ENCODE peak calls at places on chromosome 15, in five cellular contexts. J is fibroblast of lung, K is EL, F is posterior cingulate gyrus, Q is NCI-H1105 treated with DMSO at 0.1 percent for 48 hours. G is an unnamed sample.

GRCh38 chr15:37134699-37135131 is 34.4 kb upstream of the MEIS2 start:
- DNase-seq in Q (peak), K (peak), J (peak), F (no peak), G (no peak)

GRCh38 chr15:68447209-68447608 is 15.2 kb upstream of the ITGA11 start:
- DNase-seq in Q (no peak), F (no peak), K (no peak), J (no peak), G (no peak)

GRCh38 chr15:53536479-53537120 is 222.9 kb downstream of the WDR72 start:
- DNase-seq in J (peak), K (no peak), F (no peak), Q (no peak), G (no peak)

GRCh38 chr15:99863527-99864198 is 130.4 kb upstream of the LYSMD4 start:
- DNase-seq in K (no peak), F (no peak), Q (no peak), J (peak), G (no peak)

GRCh38 chr15:96351801-96352593 is 21.5 kb downstream of the NR2F2 start:
- DNase-seq in F (no peak), Q (no peak), J (peak), K (no peak), G (no peak)

GRCh38 chr15:57418640-57419039 is 42.3 kb downstream of the CGNL1 start:
- DNase-seq in J (peak), K (peak), Q (no peak), F (no peak), G (no peak)

GRCh38 chr15:80424381-80424780 is 20.2 kb downstream of the ARNT2 start:
- DNase-seq in F (no peak), J (peak), Q (no peak), K (peak), G (no peak)

GRCh38 chr15:101320501-101321052 is 25.5 kb upstream of the SNRPA1 start:
- DNase-seq in K (peak), J (peak), Q (no peak), F (no peak), G (no peak)

GRCh38 chr15:101043911-101044624 is 124.9 kb downstream of the LRRK1 start:
- DNase-seq in Q (no peak), J (no peak), F (no peak), K (no peak), G (no peak)

GRCh38 chr15:31235298-31236183 is 91.1 kb upstream of the KLF13 start:
- DNase-seq in Q (peak), K (no peak), J (peak), F (no peak), G (no peak)

GRCh38 chr15:75112278-75112847 is 89.0 kb downstream of the PPCDC start:
- DNase-seq in Q (no peak), J (no peak), K (no peak), F (no peak), G (no peak)

GRCh38 chr15:98853161-98853560 is 154.4 kb downstream of the PGPEP1L start:
- DNase-seq in F (peak), J (peak), Q (peak), K (peak), G (peak)

GRCh38 chr15:100923902-100924301 is 4.7 kb downstream of the LRRK1 start:
- DNase-seq in F (no peak), K (no peak), Q (no peak), J (no peak), G (no peak)

GRCh38 chr15:84790676-84791075 is 26.5 kb upstream of the ALPK3 start:
- DNase-seq in K (no peak), F (no peak), Q (no peak), J (no peak), G (no peak)

GRCh38 chr15:88179562-88179961 is 77.0 kb downstream of the NTRK3 start:
- DNase-seq in Q (no peak), K (no peak), J (no peak), F (no peak), G (no peak)

GRCh38 chr15:31214864-31215489 is 111.7 kb upstream of the KLF13 start:
- DNase-seq in Q (no peak), J (no peak), F (peak), K (peak), G (no peak)

GRCh38 chr15:93854088-93854487 is 377.3 kb upstream of the MCTP2 start:
- DNase-seq in K (no peak), J (no peak), F (no peak), Q (no peak), G (no peak)

GRCh38 chr15:30872341-30872748 is 31.4 kb upstream of the FAN1 start:
- DNase-seq in F (no peak), J (no peak), Q (no peak), K (no peak), G (no peak)

GRCh38 chr15:33188654-33189257 is 5.8 kb downstream of the FMN1 start:
- DNase-seq in Q (no peak), J (no peak), K (no peak), F (no peak), G (no peak)

GRCh38 chr15:62035256-62035908 is 24.9 kb downstream of the VPS13C start:
- DNase-seq in Q (no peak), J (peak), K (peak), F (no peak), G (no peak)

GRCh38 chr15:88976656-88977055 is 63.5 kb upstream of the MFGE8 start:
- DNase-seq in F (no peak), J (no peak), K (no peak), Q (no peak), G (no peak)

GRCh38 chr15:66761723-66762595 is 59.9 kb downstream of the SMAD6 start:
- DNase-seq in J (peak), Q (no peak), F (no peak), K (peak), G (no peak)

GRCh38 chr15:66566963-66567531 is 1.2 kb upstream of the LCTL start:
- DNase-seq in K (peak), F (peak), J (peak), Q (peak), G (no peak)

GRCh38 chr15:99359760-99360159 is 108.5 kb downstream of the LRRC28 start:
- DNase-seq in K (no peak), J (no peak), Q (no peak), F (no peak), G (no peak)

GRCh38 chr15:73888224-73889041 is 15.1 kb downstream of the TBC1D21 start:
- DNase-seq in J (no peak), F (no peak), K (no peak), Q (no peak), G (no peak)

GRCh38 chr15:98648654-98649537 is 557 bp downstream of the IGF1R start:
- DNase-seq in F (no peak), Q (no peak), K (peak), J (peak), G (peak)

GRCh38 chr15:100334015-100334414 is 7.8 kb downstream of the ADAMTS17 start:
- DNase-seq in J (no peak), K (no peak), F (no peak), Q (no peak), G (no peak)

GRCh38 chr15:70585707-70586034 is 177.7 kb downstream of the UACA start:
- DNase-seq in K (no peak), Q (no peak), J (no peak), F (no peak), G (no peak)

GRCh38 chr15:99279290-99279689 is 28.0 kb downstream of the LRRC28 start:
- DNase-seq in J (no peak), K (no peak), F (no peak), Q (no peak), G (no peak)

GRCh38 chr15:52858388-52859176 is 68.4 kb upstream of the ONECUT1 start:
- DNase-seq in Q (peak), F (no peak), J (no peak), K (no peak), G (no peak)

G was measured in hypothalamus.